ENCODE peak calls at places on chromosome 15, in four cellular contexts. F, E, C and D are unnamed samples.

GRCh38 chr15:42137461-42138261 is 18.8 kb downstream of the PLA2G4F start:
- DNase-seq in F (peak), E (peak), C (peak), D (no peak)

GRCh38 chr15:80560601-80561025 is 134.5 kb upstream of the ABHD17C start:
- DNase-seq in F (no peak), E (peak), C (peak), D (no peak)

GRCh38 chr15:51403946-51404695 is 62.7 kb downstream of the GLDN start:
- DNase-seq in F (no peak), E (no peak), C (no peak), D (no peak)

GRCh38 chr15:35358824-35359223 is 187.1 kb downstream of the DPH6 start:
- DNase-seq in F (no peak), E (no peak), C (no peak), D (no peak)

GRCh38 chr15:68815598-68815997 is 5.1 kb downstream of the ANP32A start:
- DNase-seq in F (no peak), E (no peak), C (peak), D (no peak)

GRCh38 chr15:62135532-62136134 is 29.5 kb downstream of the C2CD4B start:
- DNase-seq in F (no peak), E (no peak), C (no peak), D (no peak)

GRCh38 chr15:101497484-101498034 is 8.1 kb upstream of the PCSK6 start:
- DNase-seq in F (no peak), E (no peak), C (no peak), D (peak)

GRCh38 chr15:49622561-49622960 is 1.7 kb downstream of the DTWD1 start:
- DNase-seq in F (no peak), E (peak), C (peak), D (no peak)

GRCh38 chr15:101318147-101318809 is 23.2 kb upstream of the SNRPA1 start:
- DNase-seq in F (no peak), E (no peak), C (no peak), D (no peak)

GRCh38 chr15:58392611-58393161 is 39.1 kb upstream of the LIPC start:
- DNase-seq in F (no peak), E (peak), C (no peak), D (no peak)

DNA sequence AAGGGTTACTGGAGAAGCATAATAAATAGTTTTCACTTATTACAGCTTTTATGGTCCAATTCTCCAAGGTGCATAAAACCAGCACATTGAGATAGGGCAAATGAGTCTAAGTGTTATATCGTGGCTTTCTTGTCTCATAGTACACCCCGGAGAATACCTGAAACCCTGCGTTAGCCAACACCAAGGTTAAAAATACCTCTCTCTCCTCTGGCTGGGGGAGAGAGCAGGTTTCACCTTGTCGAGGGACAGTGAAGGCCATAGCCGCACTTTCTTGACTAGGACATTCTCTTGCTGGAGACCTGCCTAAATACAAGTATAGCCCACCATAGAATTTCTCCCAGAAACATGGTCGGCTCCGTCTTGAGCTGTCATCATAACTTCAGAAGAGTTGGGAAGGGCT is 51.4 kb upstream of the ATOSA start:
- DNase-seq in F (no peak), E (no peak), C (no peak), D (no peak)
- H3K4me3 ChIP-seq in F (no peak), E (no peak), C (no peak), D (no peak)

GRCh38 chr15:63759752-63760151 is 74.0 kb downstream of the HERC1 start:
- DNase-seq in F (no peak), E (no peak), C (no peak), D (no peak)

GRCh38 chr15:63764912-63765311 is 68.8 kb downstream of the HERC1 start:
- DNase-seq in F (no peak), E (no peak), C (no peak), D (no peak)

GRCh38 chr15:63764124-63764827 is 69.5 kb downstream of the HERC1 start:
- DNase-seq in F (peak), E (no peak), C (no peak), D (no peak)

GRCh38 chr15:63763476-63764123 is 70.1 kb downstream of the HERC1 start:
- DNase-seq in F (peak), E (no peak), C (no peak), D (no peak)

DNA sequence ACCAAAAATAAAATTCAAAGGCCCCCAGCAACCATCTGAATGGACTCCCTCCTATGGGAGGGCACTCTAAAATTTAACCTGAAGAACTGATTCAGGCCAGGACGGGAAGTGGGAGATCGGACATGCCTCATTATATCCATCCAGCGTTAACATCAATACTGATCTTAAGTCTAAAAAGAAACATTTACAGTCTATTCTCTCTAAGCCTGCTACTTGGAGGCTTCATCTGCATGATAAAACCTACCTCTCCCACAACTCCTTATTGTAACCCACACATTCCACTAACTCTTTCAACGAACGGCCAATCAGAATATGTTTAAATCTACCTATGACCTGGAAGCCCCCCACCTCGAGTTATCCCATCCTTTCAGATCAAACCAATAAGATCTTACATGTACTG is 68.4 kb downstream of the HERC1 start:
- DNase-seq in F (no peak), E (no peak), C (no peak), D (no peak)
- H3K4me3 ChIP-seq in F (no peak), E (no peak), C (no peak), D (no peak)

DNA sequence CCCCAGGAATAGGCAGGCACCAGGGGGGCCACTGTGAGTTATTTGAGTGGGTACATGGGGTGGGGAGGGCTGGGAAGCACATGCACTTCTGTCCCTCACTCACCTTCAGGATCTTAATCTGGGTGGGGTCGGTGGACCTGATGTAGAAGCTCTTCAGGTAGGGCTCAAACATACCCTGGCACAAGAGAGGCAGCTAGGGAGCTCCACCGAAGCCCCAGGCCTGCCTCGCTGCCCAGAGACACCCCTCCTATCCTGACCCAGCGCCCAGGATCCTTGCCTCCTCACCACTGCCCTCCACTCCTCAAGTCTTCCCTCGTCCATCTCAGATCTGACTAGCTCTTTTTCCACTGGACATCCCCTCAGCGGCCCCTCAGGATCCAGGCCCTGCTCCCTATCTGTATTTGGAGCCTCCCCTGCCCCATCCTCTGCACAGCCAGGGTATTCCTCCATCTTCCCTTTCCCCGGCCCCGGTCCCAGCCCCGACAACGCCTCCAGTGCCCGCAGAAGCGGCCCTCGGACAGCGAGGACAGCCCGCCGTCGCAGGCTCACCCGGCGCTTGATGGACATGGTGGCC is 30.0 kb downstream of the AP3B2 start:
- DNase-seq in F (no peak), E (no peak), C (no peak), D (no peak)
- H3K4me3 ChIP-seq in F (peak), E (no peak), C (no peak), D (no peak)

GRCh38 chr15:93087825-93088199 is 1.2 kb downstream of the RGMA start:
- DNase-seq in F (peak), E (peak), C (peak), D (peak)
- H3K4me3 ChIP-seq in F (no peak), E (no peak), C (peak), D (no peak)

DNA sequence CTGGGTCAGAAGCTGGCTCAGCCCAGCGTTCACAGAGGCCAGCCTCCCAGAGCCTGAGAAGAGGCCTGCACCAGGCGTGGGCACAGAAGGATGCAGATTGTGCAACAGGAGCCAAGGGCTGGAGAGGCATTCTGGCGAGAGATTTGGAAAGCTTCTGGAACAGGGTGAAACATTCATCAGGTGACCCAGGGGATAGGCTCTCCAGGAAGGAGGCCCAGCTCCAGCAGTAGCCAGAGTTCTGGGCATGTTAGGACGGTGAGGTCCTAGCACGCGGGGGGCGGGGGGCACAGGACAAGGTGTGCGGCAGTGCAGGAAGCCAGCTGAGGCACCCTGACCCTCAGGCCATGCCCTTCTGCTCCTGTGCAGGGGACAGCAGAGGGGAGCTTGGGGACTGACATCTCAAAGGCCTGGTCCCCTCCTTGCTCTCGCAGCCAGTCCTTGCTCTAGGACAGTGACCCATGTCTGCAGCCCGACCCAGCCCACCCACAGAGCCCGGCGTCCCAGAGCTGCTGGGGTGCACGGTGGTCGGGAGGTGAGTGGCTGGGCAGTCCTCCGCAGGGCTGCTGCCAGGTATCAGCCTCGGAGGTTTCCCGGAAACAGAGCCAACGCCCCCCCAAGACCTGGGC is 111.7 kb upstream of the KLF13 start:
- DNase-seq in F (no peak), E (no peak), C (no peak), D (peak)
- H3K4me3 ChIP-seq in F (peak), E (no peak), C (peak), D (no peak)

GRCh38 chr15:39925112-39925830 is 5.2 kb upstream of the GPR176 start:
- DNase-seq in F (no peak), E (peak), C (peak), D (no peak)
- H3K4me3 ChIP-seq in F (no peak), E (no peak), C (no peak), D (no peak)